ENCODE peak calls at places on chromosomes 6 and 20, in six cellular contexts. F, C, E, X, R and O are unnamed samples.

GRCh38 chr20:2080532-2081224 is 20.9 kb upstream of the STK35 start:
- DNase-seq in F (no peak), C (no peak), E (no peak), X (peak), R (no peak), O (no peak)

GRCh38 chr20:62902926-62903615 is 23.2 kb downstream of the DIDO1 start:
- DNase-seq in F (peak), C (peak), E (no peak), X (no peak), R (peak), O (no peak)

GRCh38 chr20:46677608-46678007 is 11.6 kb downstream of the TP53RK start:
- DNase-seq in F (peak), C (no peak), E (no peak), X (no peak), R (no peak), O (no peak)

GRCh38 chr6:44056392-44057237 is 70.6 kb downstream of the MRPL14 start:
- DNase-seq in F (peak), C (peak), E (no peak), X (peak), R (peak), O (no peak)

GRCh38 chr20:15063077-15063476 is 725.7 kb upstream of the FLRT3 start:
- DNase-seq in F (no peak), C (no peak), E (no peak), X (no peak), R (no peak), O (no peak)

GRCh38 chr6:136823128-136823660 is 802 bp downstream of the PEX7 start:
- DNase-seq in F (peak), C (no peak), E (no peak), X (no peak), R (no peak), O (no peak)

GRCh38 chr6:129607581-129608186 is 102.3 kb downstream of the ARHGAP18 start:
- DNase-seq in F (no peak), C (peak), E (no peak), X (peak), R (no peak), O (no peak)

GRCh38 chr6:107344981-107345380 is 114.4 kb downstream of the PDSS2 start:
- DNase-seq in F (no peak), C (no peak), E (no peak), X (no peak), R (no peak), O (no peak)

GRCh38 chr6:11381801-11382513 is 149.5 kb upstream of the NEDD9 start:
- DNase-seq in F (no peak), C (no peak), E (no peak), X (no peak), R (no peak), O (no peak)

GRCh38 chr6:87968435-87969278 is 79.0 kb upstream of the SPACA1 start:
- DNase-seq in F (no peak), C (no peak), E (peak), X (peak), R (peak), O (no peak)

GRCh38 chr6:72715119-72715518 is 93.3 kb downstream of the KCNQ5 start:
- DNase-seq in F (no peak), C (no peak), E (no peak), X (no peak), R (no peak), O (no peak)

GRCh38 chr6:135305684-135306083 is 124.6 kb downstream of the MYB start:
- DNase-seq in F (no peak), C (no peak), E (no peak), X (no peak), R (no peak), O (no peak)

GRCh38 chr6:135002229-135002844 is 52.3 kb downstream of the HBS1L start:
- DNase-seq in F (no peak), C (peak), E (no peak), X (peak), R (peak), O (no peak)

GRCh38 chr6:83226517-83226916 is 33.4 kb downstream of the RWDD2A start:
- DNase-seq in F (peak), C (peak), E (no peak), X (peak), R (peak), O (no peak)

GRCh38 chr6:144294016-144294415 is 8.9 kb downstream of the UTRN start:
- DNase-seq in F (peak), C (peak), E (no peak), X (peak), R (peak), O (no peak)

GRCh38 chr6:156942266-156942665 is 165.1 kb downstream of the ARID1B start:
- DNase-seq in F (no peak), C (no peak), E (no peak), X (no peak), R (no peak), O (no peak)

GRCh38 chr20:4813076-4813838 is 91.5 kb downstream of the PRND start:
- DNase-seq in F (no peak), C (no peak), E (no peak), X (no peak), R (no peak), O (no peak)

GRCh38 chr6:129957941-129958898 is 60.2 kb upstream of the L3MBTL3 start:
- DNase-seq in F (no peak), C (no peak), E (no peak), X (no peak), R (no peak), O (no peak)

GRCh38 chr6:92479821-92480220 is 939.5 kb downstream of the EPHA7 start:
- DNase-seq in F (no peak), C (no peak), E (no peak), X (no peak), R (peak), O (no peak)

GRCh38 chr6:2514965-2515543 is 235.7 kb downstream of the MYLK4 start:
- DNase-seq in F (no peak), C (no peak), E (no peak), X (no peak), R (no peak), O (no peak)

GRCh38 chr6:150297327-150298028 is 71.3 kb upstream of the IYD start:
- DNase-seq in F (peak), C (peak), E (no peak), X (peak), R (peak), O (no peak)

GRCh38 chr6:41626917-41627316 is 11.4 kb upstream of the MDFI start:
- DNase-seq in F (no peak), C (no peak), E (no peak), X (peak), R (no peak), O (no peak)

GRCh38 chr20:39269031-39269461 is 306.9 kb downstream of the DHX35 start:
- DNase-seq in F (peak), C (peak), E (peak), X (peak), R (peak), O (peak)

GRCh38 chr6:137717074-137718073 is 149.7 kb upstream of the TNFAIP3 start:
- DNase-seq in F (no peak), C (no peak), E (no peak), X (no peak), R (no peak), O (no peak)

GRCh38 chr6:4956625-4957024 is 47.2 kb downstream of the RPP40 start:
- DNase-seq in F (peak), C (no peak), E (no peak), X (no peak), R (no peak), O (no peak)

GRCh38 chr6:112296122-112296521 is 41.8 kb upstream of the LAMA4 start:
- DNase-seq in F (peak), C (peak), E (peak), X (peak), R (peak), O (no peak)

GRCh38 chr20:18543932-18544331 is 23.3 kb upstream of the SMIM26 start:
- DNase-seq in F (no peak), C (no peak), E (no peak), X (no peak), R (no peak), O (no peak)

GRCh38 chr6:111832833-111833418 is 40.3 kb downstream of the FYN start:
- DNase-seq in F (no peak), C (no peak), E (no peak), X (no peak), R (no peak), O (no peak)

GRCh38 chr20:49742948-49743347 is 29.3 kb upstream of the B4GALT5 start:
- DNase-seq in F (no peak), C (no peak), E (no peak), X (peak), R (no peak), O (no peak)

GRCh38 chr6:81023708-81024107 is 728.8 kb downstream of the TENT5A start:
- DNase-seq in F (no peak), C (no peak), E (no peak), X (no peak), R (no peak), O (no peak)

GRCh38 chr20:58993332-58994248 is 12.5 kb downstream of the NELFCD start:
- DNase-seq in F (peak), C (no peak), E (no peak), X (no peak), R (no peak), O (no peak)

GRCh38 chr20:45011108-45011526 is 44.8 kb downstream of the STK4 start:
- DNase-seq in F (peak), C (peak), E (peak), X (peak), R (peak), O (no peak)

GRCh38 chr6:6588064-6588923 is at the start of gene LY86:
- DNase-seq in F (no peak), C (no peak), E (no peak), X (no peak), R (no peak), O (no peak)

DNA sequence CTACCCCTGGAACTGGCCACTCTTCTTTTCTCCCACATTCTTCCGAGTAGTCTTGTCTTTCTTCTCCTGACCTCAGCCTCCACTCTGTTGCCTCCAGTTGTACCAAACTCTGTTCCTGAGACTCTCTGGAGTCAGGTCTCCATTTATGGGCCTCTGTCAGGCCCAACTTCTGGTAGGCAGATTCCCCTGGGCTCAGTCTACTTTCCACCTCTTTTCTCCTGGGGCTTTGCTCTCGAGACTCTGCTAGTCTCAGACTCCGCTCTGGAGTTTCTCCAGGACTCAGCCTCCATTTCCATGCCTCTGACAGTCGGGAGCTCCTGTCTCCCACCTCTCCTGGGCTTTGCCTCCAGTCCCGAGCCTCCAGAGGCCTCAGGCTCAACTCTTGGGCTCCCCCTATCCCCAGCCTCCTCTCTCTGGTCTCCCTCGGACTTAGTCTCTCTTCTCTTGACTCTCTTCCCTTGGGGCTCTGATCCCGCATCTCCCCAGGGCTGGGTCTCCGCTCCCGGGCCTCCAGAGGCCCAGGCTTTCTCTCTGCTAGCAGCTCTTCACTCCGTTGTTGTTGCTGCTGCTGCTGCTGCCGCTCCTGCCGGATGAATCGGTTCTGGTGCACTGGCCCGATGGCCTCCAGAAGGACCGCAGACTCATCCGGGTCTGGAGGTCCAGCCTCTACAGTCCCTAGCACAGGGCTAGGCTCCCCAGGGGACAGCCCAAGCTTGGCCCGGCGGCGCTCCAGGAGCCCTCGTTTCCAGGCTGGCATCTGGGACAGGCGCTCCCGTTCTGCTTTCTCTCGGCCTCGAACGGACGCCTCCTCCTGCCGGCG is 1.1 kb downstream of the PPP1R18 start:
- DNase-seq in F (peak), C (peak), E (peak), X (peak), R (peak), O (no peak)
- TF ChIP-seq CTCF in F (peak), C (peak), E (no peak), X (peak), R (peak), O (no peak)

GRCh38 chr6:32807020-32807580 is 9.7 kb downstream of the HLA-DOB start:
- DNase-seq in F (no peak), C (no peak), E (no peak), X (no peak), R (no peak), O (no peak)
- TF ChIP-seq CTCF in F (no peak), C (no peak), E (no peak), X (no peak), R (no peak), O (no peak)

DNA sequence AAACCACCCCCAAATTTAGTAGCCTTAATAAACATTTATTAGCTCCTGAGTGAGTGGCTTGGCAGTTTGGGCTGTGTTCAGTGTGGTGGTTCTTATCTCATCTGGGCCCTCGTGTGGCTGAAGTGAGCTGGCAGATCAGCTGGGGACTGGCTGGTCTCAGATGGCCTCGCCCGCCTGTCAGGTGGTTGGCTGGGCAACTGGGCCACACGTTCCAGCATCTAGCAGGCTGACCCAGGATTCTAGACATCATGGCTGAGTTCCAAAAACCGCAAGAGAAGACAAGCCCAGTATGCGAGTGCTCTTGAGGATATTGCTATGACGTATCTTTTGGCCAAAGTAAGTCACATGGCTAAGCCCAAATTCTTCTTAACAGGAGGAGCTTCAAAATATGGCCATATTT is 28.9 kb downstream of the EIF2S2 start:
- DNase-seq in F (peak), C (peak), E (no peak), X (peak), R (peak), O (no peak)
- TF ChIP-seq CTCF in F (peak), C (peak), E (no peak), X (no peak), R (no peak), O (peak)

GRCh38 chr6:34359438-34360158 is 32.9 kb downstream of the NUDT3 start:
- DNase-seq in F (no peak), C (no peak), E (no peak), X (peak), R (no peak), O (no peak)
- TF ChIP-seq CTCF in F (no peak), C (no peak), E (no peak), X (no peak), R (no peak), O (no peak)

DNA sequence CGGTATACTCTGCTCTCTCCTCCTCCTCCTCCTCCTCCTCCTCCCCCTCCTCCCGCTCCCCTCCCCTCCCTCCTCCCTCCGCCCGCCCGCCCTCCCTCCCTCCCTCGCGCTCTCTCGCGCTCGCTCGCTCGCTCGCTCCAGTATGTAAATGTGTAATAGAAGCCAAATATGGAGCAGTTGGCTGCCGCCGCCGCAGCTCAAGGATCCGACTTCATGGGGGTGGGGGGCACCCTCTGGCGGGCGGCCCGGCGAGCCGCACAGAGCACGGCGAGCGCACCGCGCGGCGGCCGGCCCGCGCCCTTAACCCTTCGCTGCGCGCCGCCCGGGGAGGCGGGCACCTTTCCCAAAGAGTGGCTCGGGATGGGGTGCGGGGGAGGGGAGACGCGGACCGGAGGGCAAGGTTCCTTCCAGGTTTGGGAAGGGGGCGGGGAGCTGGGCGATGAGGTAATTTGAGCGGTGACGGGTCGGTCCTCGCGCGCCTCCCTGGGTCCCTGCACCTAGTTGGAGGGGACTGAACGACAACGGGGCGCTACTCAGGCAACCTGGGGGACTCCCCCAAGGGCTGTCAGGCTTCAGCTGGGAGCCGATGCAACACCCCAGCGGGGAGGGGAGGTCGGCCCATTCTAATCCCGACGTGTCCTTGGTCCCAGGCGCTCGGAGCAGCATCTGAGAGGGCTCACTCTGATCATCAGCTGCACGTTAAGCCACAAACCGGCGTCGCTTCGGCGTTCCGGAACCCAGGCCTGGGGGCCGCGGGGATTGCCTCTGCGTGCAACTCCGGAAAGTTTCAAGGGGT is 407 bp upstream of the ATXN1 start:
- DNase-seq in F (peak), C (peak), E (peak), X (peak), R (peak), O (peak)
- TF ChIP-seq CTCF in F (no peak), C (no peak), E (no peak), X (peak), R (no peak), O (peak)

GRCh38 chr6:118967239-118967638 is 32.3 kb upstream of the MCM9 start:
- DNase-seq in F (no peak), C (no peak), E (no peak), X (no peak), R (no peak), O (no peak)

GRCh38 chr6:118965354-118965753 is 30.4 kb upstream of the MCM9 start:
- DNase-seq in F (no peak), C (no peak), E (no peak), X (no peak), R (no peak), O (no peak)

GRCh38 chr6:118959903-118960302 is 24.9 kb upstream of the MCM9 start:
- DNase-seq in F (no peak), C (no peak), E (no peak), X (no peak), R (no peak), O (no peak)

GRCh38 chr6:118965843-118966242 is 30.9 kb upstream of the MCM9 start:
- DNase-seq in F (no peak), C (no peak), E (no peak), X (no peak), R (no peak), O (no peak)

GRCh38 chr6:118963003-118963402 is 28.0 kb upstream of the MCM9 start:
- DNase-seq in F (no peak), C (peak), E (no peak), X (peak), R (peak), O (no peak)
- TF ChIP-seq CTCF in F (peak), C (peak), E (no peak), X (no peak), R (no peak), O (peak)

GRCh38 chr6:85169189-85169588 is 280.7 kb upstream of the NT5E start:
- DNase-seq in F (no peak), C (no peak), E (no peak), X (no peak), R (no peak), O (no peak)
- TF ChIP-seq CTCF in F (no peak), C (no peak), E (no peak), X (no peak), R (no peak), O (no peak)

DNA sequence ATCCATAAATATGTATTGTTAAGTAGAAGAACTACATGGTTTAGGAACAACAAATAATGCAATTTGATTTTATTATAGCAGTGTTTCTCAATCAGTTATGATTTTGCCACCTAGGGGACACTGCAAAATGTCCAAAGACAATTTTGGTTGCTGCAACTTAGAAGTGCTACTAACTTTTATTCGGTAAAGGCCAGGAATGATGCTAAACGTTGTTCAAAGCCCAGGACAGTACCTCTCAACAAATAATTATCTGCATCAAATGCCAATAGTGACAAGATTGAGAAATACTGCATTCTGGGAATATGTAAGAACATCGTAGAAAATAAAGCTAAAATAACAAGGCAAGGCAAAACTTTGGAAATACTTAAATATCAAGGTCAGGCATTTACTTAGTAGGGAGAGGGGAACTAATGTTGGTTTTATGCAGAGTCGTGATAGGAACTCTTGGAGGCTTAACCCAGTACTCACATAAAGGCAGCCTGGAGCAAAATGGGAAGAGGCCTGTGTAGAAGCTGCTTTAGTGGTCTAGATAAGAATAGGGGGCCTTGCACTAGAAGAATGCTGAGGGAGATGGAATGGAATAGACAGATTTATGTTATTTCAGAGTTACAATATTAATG is 687.1 kb upstream of the CITED2 start:
- DNase-seq in F (no peak), C (no peak), E (no peak), X (no peak), R (no peak), O (no peak)
- TF ChIP-seq CTCF in F (no peak), C (no peak), E (no peak), X (no peak), R (no peak), O (peak)

GRCh38 chr6:170485159-170485558 is 67.9 kb downstream of the PSMB1 start:
- DNase-seq in F (no peak), C (peak), E (no peak), X (peak), R (peak), O (no peak)

GRCh38 chr6:170475118-170475517 is 78.0 kb downstream of the PSMB1 start:
- DNase-seq in F (peak), C (no peak), E (no peak), X (no peak), R (no peak), O (no peak)

GRCh38 chr6:170483413-170483812 is 69.7 kb downstream of the PSMB1 start:
- DNase-seq in F (no peak), C (no peak), E (no peak), X (no peak), R (no peak), O (no peak)

GRCh38 chr6:170476360-170476759 is 76.7 kb downstream of the PSMB1 start:
- DNase-seq in F (no peak), C (no peak), E (no peak), X (no peak), R (no peak), O (no peak)

GRCh38 chr6:170480045-170480714 is 72.9 kb downstream of the PSMB1 start:
- DNase-seq in F (peak), C (peak), E (no peak), X (peak), R (peak), O (no peak)
- TF ChIP-seq CTCF in F (peak), C (peak), E (no peak), X (no peak), R (peak), O (peak)